ENCODE peak calls at places on chromosomes 7 and 10, in four cellular contexts. L is naive thymus-derived CD8-positive, alpha-beta T cell; R is NCI-H774; Y is ureter. D is an unnamed sample.

GRCh38 chr10:30368065-30368718 is 19.1 kb upstream of the MTPAP start:
- DNase-seq in L (no peak), R (no peak), Y (peak; percentile 60), D (no peak)

GRCh38 chr7:66837007-66837406 is 84.0 kb upstream of the TMEM248 start:
- DNase-seq in L (no peak), R (no peak), Y (no peak), D (no peak)

GRCh38 chr10:28734940-28735759 is 57.8 kb downstream of the BAMBI start:
- DNase-seq in L (no peak), R (no peak), Y (no peak), D (no peak)

GRCh38 chr10:13485623-13486022 is 43.2 kb downstream of the BEND7 start:
- DNase-seq in L (no peak), R (no peak), Y (no peak), D (no peak)

GRCh38 chr7:49670991-49671390 is 102.4 kb upstream of the VWC2 start:
- DNase-seq in L (no peak), R (no peak), Y (no peak), D (no peak)

GRCh38 chr10:16867556-16867955 is 50.3 kb upstream of the RSU1 start:
- DNase-seq in L (no peak), R (no peak), Y (no peak), D (no peak)

GRCh38 chr7:27151945-27152815 is at the start of gene HOXA3:
- DNase-seq in L (no peak), R (no peak), Y (peak; percentile 70), D (no peak)

GRCh38 chr7:121945066-121945848 is 72.3 kb downstream of the PTPRZ1 start:
- DNase-seq in L (no peak), R (no peak), Y (no peak), D (no peak)

GRCh38 chr7:156999611-157000046 is 10.8 kb downstream of the MNX1 start:
- DNase-seq in L (no peak), R (no peak), Y (no peak), D (no peak)

GRCh38 chr10:85658518-85658917 is 708.1 kb downstream of the GRID1 start:
- DNase-seq in L (no peak), R (no peak), Y (no peak), D (no peak)

GRCh38 chr7:111259991-111260390 is 169.1 kb downstream of the LRRN3 start:
- DNase-seq in L (no peak), R (no peak), Y (no peak), D (no peak)

GRCh38 chr7:141752634-141753033 is 11.3 kb upstream of the TAS2R3 start:
- DNase-seq in L (no peak), R (no peak), Y (no peak), D (no peak)

GRCh38 chr10:62805139-62806092 is 896 bp downstream of the ADO start:
- DNase-seq in L (no peak), R (no peak), Y (peak; percentile 50), D (no peak)

GRCh38 chr7:1085266-1085665 is 2.6 kb upstream of the GPER1 start:
- DNase-seq in L (no peak), R (no peak), Y (no peak), D (no peak)

GRCh38 chr10:63346015-63346441 is 119.7 kb downstream of the JMJD1C start:
- DNase-seq in L (no peak), R (no peak), Y (no peak), D (no peak)

GRCh38 chr7:157616426-157616825 is 279.6 kb downstream of the DNAJB6 start:
- DNase-seq in L (no peak), R (no peak), Y (peak; percentile 38), D (no peak)

GRCh38 chr10:18658301-18658991 is 785 bp upstream of the ARL5B start:
- DNase-seq in L (no peak), R (no peak), Y (no peak), D (peak; percentile 17)

GRCh38 chr10:46544989-46545791 is 11.3 kb downstream of the GPRIN2 start:
- DNase-seq in L (no peak), R (no peak), Y (peak; percentile 46), D (no peak)

GRCh38 chr10:30433779-30434272 is at the start of gene MAP3K8:
- DNase-seq in L (peak; percentile 73), R (peak; percentile 41), Y (peak; percentile 94), D (peak; percentile 75)

GRCh38 chr7:94395141-94396041 is 696 bp downstream of the COL1A2 start:
- DNase-seq in L (no peak), R (peak; percentile 16), Y (peak; percentile 62), D (peak; percentile 21)

GRCh38 chr7:2313450-2314208 is 612 bp downstream of the SNX8 start:
- DNase-seq in L (peak; percentile 12), R (no peak), Y (no peak), D (no peak)

GRCh38 chr10:112873541-112873940 is 76.5 kb upstream of the TCF7L2 start:
- DNase-seq in L (no peak), R (no peak), Y (no peak), D (no peak)

GRCh38 chr7:105269397-105269796 is 119.3 kb downstream of the SRPK2 start:
- DNase-seq in L (no peak), R (no peak), Y (no peak), D (no peak)

GRCh38 chr10:95655571-95656290 is 780 bp downstream of the ALDH18A1 start:
- DNase-seq in L (no peak), R (no peak), Y (peak; percentile 46), D (peak; percentile 19)

GRCh38 chr7:2670720-2671391 is 17.1 kb upstream of the AMZ1 start:
- DNase-seq in L (peak; percentile 57), R (peak; percentile 3), Y (peak; percentile 65), D (peak; percentile 55)

GRCh38 chr7:142018154-142018553 is 22.5 kb downstream of the MGAM start:
- DNase-seq in L (no peak), R (no peak), Y (no peak), D (no peak)

GRCh38 chr7:20307119-20307518 is 23.6 kb upstream of the ITGB8 start:
- DNase-seq in L (no peak), R (peak; percentile 39), Y (no peak), D (no peak)

GRCh38 chr7:90312745-90313144 is 8.4 kb downstream of the FAM237B start:
- DNase-seq in L (no peak), R (no peak), Y (no peak), D (no peak)

GRCh38 chr7:137978464-137979237 is 23.2 kb downstream of the CREB3L2 start:
- DNase-seq in L (no peak), R (no peak), Y (no peak), D (no peak)

GRCh38 chr7:5586279-5586962 is 162.8 kb upstream of the TNRC18 start:
- DNase-seq in L (no peak), R (peak; percentile 71), Y (no peak), D (no peak)

GRCh38 chr10:126421745-126422144 is 33.5 kb upstream of the ADAM12 start:
- DNase-seq in L (no peak), R (no peak), Y (no peak), D (no peak)